ENCODE peak calls at places on chromosomes 4 and X, in seven cellular contexts. I is brain microvascular endothelial cell, T is BE2C, V is Karpas-422, A is fibroblast of lung, C is right cardiac atrium, S is GM23338. L is an unnamed sample. For H3K27me3, the result is how much of the 10 kb centered on the place peaks cover.

GRCh38 chrX:132086717-132087116 is 41.1 kb downstream of the FRMD7 start:
- DNase-seq in I (peak), C (no peak), A (no peak), T (no peak), S (no peak), V (no peak), L (no peak)

GRCh38 chr4:174401471-174402130 is 117.9 kb downstream of the CEP44 start:
- DNase-seq in T (no peak), I (no peak), A (no peak), S (no peak), C (no peak), V (no peak), L (no peak)

GRCh38 chr4:107832275-107832807 is 7.6 kb downstream of the SGMS2 start:
- DNase-seq in A (no peak), C (no peak), V (no peak), T (no peak), I (no peak), S (peak), L (no peak)

GRCh38 chr4:140861359-140862181 is 105.4 kb upstream of the TBC1D9 start:
- DNase-seq in I (peak), A (peak), T (peak), V (peak), S (peak), C (no peak), L (peak)

GRCh38 chr4:73257995-73258667 is 467 bp downstream of the ANKRD17 start:
- DNase-seq in T (peak), S (peak), I (peak), V (peak), C (peak), A (peak), L (peak)

GRCh38 chr4:30616943-30617646 is 103.1 kb upstream of the PCDH7 start:
- DNase-seq in S (no peak), T (no peak), I (no peak), A (peak), V (no peak), C (no peak), L (no peak)

GRCh38 chr4:158125325-158125724 is 47.5 kb downstream of the GASK1B start:
- DNase-seq in V (no peak), C (no peak), I (no peak), S (peak), A (no peak), T (no peak), L (no peak)

GRCh38 chr4:124090007-124090406 is 622.5 kb downstream of the ANKRD50 start:
- DNase-seq in T (no peak), I (no peak), C (no peak), S (no peak), V (no peak), A (no peak), L (no peak)

GRCh38 chr4:128483816-128484215 is 196.2 kb upstream of the PGRMC2 start:
- DNase-seq in A (no peak), V (peak), I (no peak), S (no peak), C (no peak), T (no peak), L (no peak)

GRCh38 chrX:146907391-146908240 is 93.1 kb upstream of the CXorf51A start:
- DNase-seq in T (no peak), A (no peak), S (no peak), C (peak), I (no peak), V (no peak), L (no peak)

GRCh38 chrX:135086197-135086854 is 34.0 kb downstream of the ETDB start:
- DNase-seq in I (peak), S (peak), C (no peak), V (peak), A (peak), T (no peak), L (peak)

GRCh38 chr4:24686866-24687672 is 102.7 kb upstream of the DHX15 start:
- DNase-seq in C (no peak), T (peak), A (peak), S (peak), I (peak), V (peak), L (peak)

GRCh38 chr4:122045533-122045932 is 93.7 kb upstream of the TRPC3 start:
- DNase-seq in V (no peak), A (peak), C (no peak), I (peak), S (no peak), T (peak), L (no peak)

GRCh38 chr4:72318771-72319170 is 250.2 kb downstream of the ADAMTS3 start:
- DNase-seq in T (no peak), C (no peak), I (no peak), S (no peak), A (no peak), V (no peak), L (no peak)

GRCh38 chr4:15805583-15806517 is 27.7 kb downstream of the CD38 start:
- DNase-seq in I (peak), V (peak), T (peak), C (no peak), A (peak), S (peak), L (peak)

GRCh38 chr4:122695226-122695625 is 37.3 kb upstream of the BBS12 start:
- DNase-seq in S (no peak), I (no peak), V (no peak), C (no peak), T (no peak), A (no peak), L (no peak)

GRCh38 chr4:68498413-68499007 is 51.2 kb downstream of the TMPRSS11E start:
- DNase-seq in C (no peak), T (peak), A (peak), V (peak), S (peak), I (peak), L (peak)

GRCh38 chr4:30952526-30953219 is 232.5 kb downstream of the PCDH7 start:
- DNase-seq in V (no peak), C (no peak), A (no peak), T (no peak), I (no peak), S (no peak), L (no peak)

GRCh38 chr4:21952549-21952948 is 4.0 kb upstream of the KCNIP4 start:
- DNase-seq in S (no peak), C (no peak), V (no peak), A (no peak), T (no peak), I (no peak), L (no peak)

GRCh38 chr4:40536032-40536431 is 93.6 kb downstream of the RBM47 start:
- DNase-seq in V (peak), A (no peak), I (no peak), C (no peak), S (no peak), T (no peak), L (no peak)

GRCh38 chr4:152575533-152575932 is 39.6 kb upstream of the FBXW7 start:
- DNase-seq in S (no peak), V (no peak), C (no peak), T (no peak), I (no peak), A (no peak), L (no peak)

GRCh38 chr4:6730603-6731300 is 14.8 kb downstream of the BLOC1S4 start:
- DNase-seq in T (no peak), S (peak), I (no peak), V (no peak), C (peak), A (no peak), L (peak)

GRCh38 chrX:40152173-40152705 is 54.5 kb upstream of the BCOR start:
- DNase-seq in S (peak), C (peak), I (no peak), V (no peak), A (no peak), T (peak), L (peak)
- H3K27me3 ChIP-seq in S (half or more), C (under half), I (under half), V (under half), A (under half), T (under half), L (half or more)

GRCh38 chr4:41881931-41882621 is 53.2 kb upstream of the TMEM33 start:
- DNase-seq in V (no peak), I (no peak), A (no peak), C (peak), T (peak), S (peak), L (peak)

GRCh38 chr4:41883988-41884737 is 51.1 kb upstream of the TMEM33 start:
- DNase-seq in T (peak), C (no peak), S (no peak), A (no peak), I (no peak), V (no peak), L (no peak)

GRCh38 chr4:41880022-41880837 is 55.0 kb upstream of the TMEM33 start:
- DNase-seq in I (no peak), V (no peak), C (no peak), S (peak), T (no peak), A (no peak), L (peak)

GRCh38 chr4:41880840-41881831 is 54.1 kb upstream of the TMEM33 start:
- DNase-seq in C (no peak), S (peak), T (peak), A (peak), I (no peak), V (no peak), L (peak)

GRCh38 chr4:41882622-41883347 is 52.4 kb upstream of the TMEM33 start:
- DNase-seq in C (peak), S (peak), V (peak), T (peak), A (peak), I (peak), L (peak)
- H3K4me3 ChIP-seq in C (peak), S (peak), V (no peak), T (peak), A (peak), I (no peak), L (peak)

GRCh38 chr4:1402516-1403101 is 3.6 kb downstream of the NKX1-1 start:
- DNase-seq in A (no peak), V (no peak), I (no peak), C (peak), T (no peak), S (peak), L (peak)
- H3K27me3 ChIP-seq in A (half or more), V (under half), I (half or more), C (under half), T (half or more), S (half or more), L (half or more)

GRCh38 chr4:74638689-74639088 is 155.6 kb downstream of the BTC start:
- DNase-seq in S (no peak), C (no peak), I (no peak), V (no peak), T (no peak), A (peak), L (no peak)
- H3K4me3 ChIP-seq in S (no peak), C (no peak), I (no peak), V (no peak), T (no peak), A (no peak), L (no peak)

GRCh38 chrX:71217298-71217697 is 5.7 kb upstream of the GJB1 start:
- DNase-seq in T (no peak), C (no peak), A (no peak), I (no peak), V (no peak), S (no peak), L (no peak)
- H3K27me3 ChIP-seq in T (under half), C (under half), A (under half), I (under half), V (under half), S (under half), L (under half)

L was measured in H7.